ENCODE peak calls at places on chromosome X, in six cellular contexts. C is IMR-90, L is H1, S is H9, I is trophoblast cell, T is mesenchymal stem cell. D is an unnamed sample.

GRCh38 chrX:12174358-12174757 is 36.1 kb downstream of the FRMPD4 start:
- DNase-seq in C (peak; percentile 29), S (no peak), L (no peak), T (peak; percentile 61), I (no peak), D (no peak)

GRCh38 chrX:68995386-68995779 is 166.6 kb downstream of the EFNB1 start:
- DNase-seq in C (no peak), L (no peak), I (no peak), S (no peak), T (no peak), D (no peak)

GRCh38 chrX:19683817-19684216 is 168.5 kb upstream of the MAP3K15 start:
- DNase-seq in S (no peak), T (no peak), L (no peak), I (no peak), C (no peak), D (no peak)

GRCh38 chrX:45322382-45322781 is 121.7 kb upstream of the DIPK2B start:
- DNase-seq in I (peak; percentile 12), L (peak; percentile 39), S (peak; percentile 34), T (peak; percentile 72), C (peak; percentile 83), D (no peak)

GRCh38 chrX:22748093-22748999 is 251.4 kb upstream of the DDX53 start:
- DNase-seq in T (peak; percentile 42), C (peak; percentile 47), L (peak; percentile 47), S (peak; percentile 53), I (peak; percentile 13), D (peak; percentile 18)

GRCh38 chrX:22004866-22005265 is 27.3 kb upstream of the PHEX start:
- DNase-seq in S (no peak), C (no peak), I (no peak), L (no peak), T (no peak), D (no peak)

GRCh38 chrX:3711331-3711917 is 2.0 kb downstream of the PRKX start:
- DNase-seq in S (no peak), C (no peak), L (no peak), T (no peak), I (no peak), D (no peak)

GRCh38 chrX:17242470-17242869 is 132.5 kb upstream of the NHS start:
- DNase-seq in T (peak; percentile 18), I (peak; percentile 10), S (no peak), C (peak; percentile 55), L (peak; percentile 45), D (peak; percentile 42)

GRCh38 chrX:5876984-5877655 is 351.5 kb downstream of the NLGN4X start:
- DNase-seq in S (peak; percentile 40), I (no peak), L (peak; percentile 46), T (peak; percentile 6), C (no peak), D (peak; percentile 2)

GRCh38 chrX:2484721-2485459 is 15.9 kb downstream of the DHRSX start:
- DNase-seq in T (no peak), S (no peak), I (no peak), C (peak; percentile 54), L (no peak), D (no peak)

GRCh38 chrX:38882894-38883620 is 81.8 kb downstream of the MID1IP1 start:
- DNase-seq in S (no peak), I (no peak), T (peak; percentile 63), C (peak; percentile 90), L (no peak), D (no peak)

GRCh38 chrX:2697306-2697705 is 6.2 kb downstream of the CD99 start:
- DNase-seq in I (no peak), C (no peak), T (peak; percentile 44), L (no peak), S (no peak), D (no peak)

GRCh38 chrX:133670394-133670793 is 255.1 kb upstream of the GPC4 start:
- DNase-seq in I (peak; percentile 7), L (no peak), C (peak; percentile 31), S (no peak), T (peak; percentile 41), D (peak; percentile 42)

GRCh38 chrX:41412261-41413167 is 34.6 kb upstream of the NYX start:
- DNase-seq in T (peak; percentile 0), L (no peak), C (no peak), I (no peak), S (no peak), D (no peak)

GRCh38 chrX:106286053-106286650 is 118.0 kb downstream of the PWWP3B start:
- DNase-seq in L (no peak), I (peak; percentile 42), C (no peak), T (peak; percentile 36), S (no peak), D (no peak)

GRCh38 chrX:18995216-18995615 is 11.3 kb upstream of the PHKA2 start:
- DNase-seq in T (peak; percentile 50), S (no peak), L (no peak), C (peak; percentile 61), I (peak; percentile 12), D (no peak)

GRCh38 chrX:12814434-12814833 is 23.2 kb downstream of the PRPS2 start:
- DNase-seq in C (peak; percentile 62), L (peak; percentile 43), T (peak; percentile 53), S (peak; percentile 33), I (peak; percentile 6), D (no peak)

GRCh38 chrX:81120936-81121351 is 80.8 kb downstream of the HMGN5 start:
- DNase-seq in L (peak; percentile 44), C (peak; percentile 48), S (peak; percentile 41), I (no peak), T (peak; percentile 75), D (peak; percentile 59)

GRCh38 chrX:49879656-49880277 is 483 bp downstream of the USP27X start:
- DNase-seq in C (peak; percentile 1), L (no peak), T (peak; percentile 4), I (no peak), S (no peak), D (no peak)

GRCh38 chrX:68648960-68649359 is 1.5 kb downstream of the STARD8 start:
- DNase-seq in L (no peak), C (peak; percentile 26), I (no peak), S (peak; percentile 54), T (no peak), D (no peak)

GRCh38 chrX:112840382-112841113 is at the start of gene AMOT:
- DNase-seq in I (peak; percentile 68), C (peak; percentile 60), T (peak; percentile 82), S (peak; percentile 98), L (peak; percentile 75), D (peak; percentile 72)

GRCh38 chrX:42096262-42096939 is 173.0 kb upstream of the CASK start:
- DNase-seq in C (peak; percentile 96), L (no peak), I (peak; percentile 64), T (peak; percentile 94), S (no peak), D (no peak)

GRCh38 chrX:138485767-138486166 is 225.8 kb downstream of the FGF13 start:
- DNase-seq in C (no peak), S (peak; percentile 58), L (no peak), T (no peak), I (peak; percentile 48), D (no peak)

GRCh38 chrX:39814391-39814790 is 283.4 kb downstream of the BCOR start:
- DNase-seq in C (peak; percentile 23), T (no peak), I (no peak), S (no peak), L (no peak), D (no peak)

GRCh38 chrX:8245411-8245810 is 74.3 kb upstream of the VCX2 start:
- DNase-seq in T (no peak), L (no peak), C (no peak), S (no peak), I (no peak), D (no peak)

GRCh38 chrX:79452879-79453278 is 85.7 kb upstream of the ITM2A start:
- DNase-seq in S (no peak), L (no peak), T (no peak), I (no peak), C (no peak), D (no peak)

GRCh38 chrX:135114392-135114791 is 5.9 kb downstream of the ETDB start:
- DNase-seq in S (no peak), L (no peak), T (no peak), C (no peak), I (no peak), D (no peak)

GRCh38 chrX:47483310-47484268 is 567 bp upstream of the ZNF41 start:
- DNase-seq in S (no peak), L (no peak), I (no peak), C (peak; percentile 30), T (peak; percentile 53), D (no peak)
- H2AFZ ChIP-seq in S (no peak overlapping the region), L (peak overlapping the region; percentile 15), I (peak overlapping the region; percentile 15), C (peak overlapping the region; percentile 92), T (no peak overlapping the region), D (peak overlapping the region; percentile 81)

DNA sequence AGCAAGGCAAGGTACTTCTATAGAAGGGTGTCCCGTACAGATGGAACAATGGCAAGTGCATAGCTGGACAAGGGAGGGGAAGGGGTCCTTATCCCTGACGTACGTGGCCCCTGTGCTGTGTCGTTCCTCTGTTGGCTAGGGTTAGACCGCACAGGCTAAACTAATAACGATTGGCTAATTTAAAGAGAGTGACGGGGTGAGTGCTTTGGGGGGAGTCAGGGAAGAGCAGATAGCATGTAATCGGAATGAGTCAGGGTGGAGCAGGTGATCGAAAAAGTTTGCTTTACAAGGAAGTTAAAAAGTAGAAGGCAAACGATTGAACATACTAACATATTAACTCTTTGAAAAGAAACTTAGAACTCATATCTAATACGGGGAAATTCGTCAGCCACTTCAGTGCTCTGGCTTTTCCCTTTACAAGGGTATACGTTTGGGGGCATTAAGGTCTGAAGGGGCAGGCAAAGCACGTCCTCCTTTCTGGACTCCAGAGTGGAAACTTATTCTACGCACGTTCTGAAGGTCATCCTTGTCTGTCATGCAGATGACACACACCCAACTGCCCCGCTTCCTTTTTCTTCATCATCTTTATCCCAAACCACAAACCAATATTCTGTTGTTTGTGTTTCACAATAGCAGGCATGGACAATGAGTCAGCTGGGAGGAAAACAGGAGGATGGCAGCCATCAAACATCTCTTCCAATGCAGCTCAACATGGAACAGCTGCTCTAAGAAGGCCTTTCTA is 10.2 kb upstream of the CRLF2 start:
- DNase-seq in I (no peak), L (no peak), S (no peak), T (peak; percentile 61), C (no peak), D (no peak)
- H2AK5ac ChIP-seq in I (no peak overlapping the region), L (no peak overlapping the region), S (no peak overlapping the region), T (no peak overlapping the region), C (no peak overlapping the region), D (no peak overlapping the region)

DNA sequence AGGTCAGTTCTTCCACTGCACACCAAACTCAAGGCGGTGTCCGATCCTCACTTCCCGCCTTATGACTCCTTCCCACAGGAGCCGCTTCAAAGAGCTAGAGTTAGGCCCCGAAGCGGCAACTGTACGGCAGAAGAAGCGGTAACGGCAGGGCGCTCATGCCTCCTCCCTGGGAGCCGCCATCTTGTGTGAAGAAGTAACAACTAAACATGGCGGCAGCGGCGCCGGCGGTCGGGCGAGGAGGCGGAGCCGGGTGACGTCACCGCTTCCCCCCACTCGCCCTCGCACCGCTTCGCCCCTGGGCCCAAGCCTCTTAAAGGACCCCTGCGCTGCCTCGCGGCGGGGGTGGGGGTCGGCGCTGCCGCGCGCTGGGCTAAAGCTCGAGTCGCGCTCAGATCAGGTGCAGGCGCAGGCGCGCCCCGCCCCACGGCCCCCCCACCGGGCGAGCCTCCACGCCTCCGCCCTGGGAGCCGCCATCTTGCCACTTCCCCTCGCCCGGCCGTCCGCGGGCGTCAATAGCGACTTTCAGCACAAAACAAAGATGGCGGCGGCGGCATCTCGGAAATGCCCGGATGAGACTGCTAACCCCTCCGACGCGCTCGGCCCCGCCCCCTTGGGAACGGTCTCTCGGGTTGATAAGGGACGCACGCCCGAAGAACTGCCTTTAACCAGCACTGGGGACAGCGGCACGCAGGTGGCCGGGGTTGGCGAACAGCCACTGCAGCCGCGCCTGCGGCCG is at the start of gene HCFC1:
- DNase-seq in C (peak; percentile 84), L (peak; percentile 86), S (peak; percentile 86), I (peak; percentile 83), T (peak; percentile 89), D (peak; percentile 88)
- H2AFZ ChIP-seq in C (peak within 1 kb of the TSS; percentile 99), L (no peak within 1 kb of the TSS), S (no peak within 1 kb of the TSS), I (peak within 1 kb of the TSS; percentile 88), T (no peak within 1 kb of the TSS), D (peak within 1 kb of the TSS; percentile 78)

GRCh38 chrX:1390621-1391369 is 1.1 kb downstream of the SLC25A6 start:
- DNase-seq in L (no peak), C (no peak), I (no peak), S (no peak), T (no peak), D (no peak)
- H2AK5ac ChIP-seq in L (no peak overlapping the region), C (peak overlapping the region; percentile 60), I (peak overlapping the region; percentile 22), S (no peak overlapping the region), T (no peak overlapping the region), D (no peak overlapping the region)